ENCODE peak calls at places on chromosomes 2 and 18, in six cellular contexts. U is nephron progenitor cell, H is activated gamma-delta T cell treated with Interleukin-2 at 50 U/mL for 16 hours, E is fibroblast of mammary gland, I is NCI-H1436, L is EH. O is an unnamed sample.

GRCh38 chr18:9380101-9380500 is 45.5 kb downstream of the TWSG1 start:
- DNase-seq in U (no peak), H (no peak), E (peak), I (no peak), L (peak), O (no peak)

GRCh38 chr2:230775737-230776136 is 63.1 kb downstream of the CAB39 start:
- DNase-seq in U (no peak), H (no peak), E (no peak), I (no peak), L (no peak), O (no peak)

GRCh38 chr2:11941201-11942041 is 195.0 kb downstream of the LPIN1 start:
- DNase-seq in U (no peak), H (no peak), E (no peak), I (no peak), L (no peak), O (no peak)

GRCh38 chr2:54657664-54658083 is 65.8 kb upstream of the EML6 start:
- DNase-seq in U (peak), H (peak), E (peak), I (peak), L (peak), O (peak)

GRCh38 chr2:219552382-219553167 is 8.7 kb downstream of the TMEM198 start:
- DNase-seq in U (peak), H (peak), E (peak), I (peak), L (peak), O (peak)

GRCh38 chr2:1814616-1815015 is 70.3 kb upstream of the PXDN start:
- DNase-seq in U (no peak), H (no peak), E (no peak), I (no peak), L (no peak), O (no peak)

GRCh38 chr2:234960091-234961088 is 8.6 kb downstream of the SH3BP4 start:
- DNase-seq in U (no peak), H (no peak), E (peak), I (peak), L (peak), O (no peak)

GRCh38 chr2:208407667-208408066 is 1.1 kb downstream of the PTH2R start:
- DNase-seq in U (no peak), H (no peak), E (peak), I (peak), L (peak), O (no peak)